ENCODE peak calls at places on chromosomes 11 and 22, in six cellular contexts. I, V, H, T, W and K are unnamed samples.

GRCh38 chr22:48677621-48678020 is 1150.1 kb downstream of the BRD1 start:
- DNase-seq in I (no peak), V (no peak), H (peak), T (no peak), W (no peak), K (no peak)

GRCh38 chr11:122690801-122691649 is 35.5 kb downstream of the UBASH3B start:
- DNase-seq in I (no peak), V (no peak), H (no peak), T (no peak), W (no peak), K (no peak)

GRCh38 chr11:61392991-61393595 is 706 bp downstream of the TMEM216 start:
- DNase-seq in I (peak), V (peak), H (no peak), T (peak), W (peak), K (peak)

GRCh38 chr11:114059278-114059983 is at the start of gene ZBTB16:
- DNase-seq in I (no peak), V (no peak), H (peak), T (no peak), W (no peak), K (no peak)

GRCh38 chr11:91248199-91248807 is 976.3 kb upstream of the FAT3 start:
- DNase-seq in I (peak), V (peak), H (no peak), T (peak), W (peak), K (no peak)

GRCh38 chr22:20084547-20085413 is 4.7 kb downstream of the DGCR8 start:
- DNase-seq in I (no peak), V (no peak), H (no peak), T (no peak), W (peak), K (no peak)

GRCh38 chr11:86208572-86208971 is 36.0 kb upstream of the EED start:
- DNase-seq in I (no peak), V (no peak), H (no peak), T (no peak), W (no peak), K (no peak)

GRCh38 chr11:117239295-117239694 is 6.8 kb downstream of the RNF214 start:
- DNase-seq in I (no peak), V (peak), H (no peak), T (peak), W (no peak), K (no peak)

GRCh38 chr11:59865031-59865430 is 1.3 kb downstream of the TCN1 start:
- DNase-seq in I (no peak), V (peak), H (no peak), T (no peak), W (no peak), K (no peak)

GRCh38 chr11:57277845-57278720 is 41.0 kb upstream of the APLNR start:
- DNase-seq in I (peak), V (peak), H (no peak), T (peak), W (peak), K (peak)

GRCh38 chr11:65644837-65645236 is 6.9 kb downstream of the SIPA1 start:
- DNase-seq in I (no peak), V (no peak), H (no peak), T (no peak), W (no peak), K (no peak)

GRCh38 chr22:42922374-42923177 is 65.5 kb upstream of the ARFGAP3 start:
- DNase-seq in I (peak), V (no peak), H (peak), T (no peak), W (no peak), K (no peak)

GRCh38 chr22:49658902-49659280 is 168.8 kb downstream of the BRD1 start:
- DNase-seq in I (no peak), V (no peak), H (no peak), T (no peak), W (no peak), K (no peak)

GRCh38 chr11:3195251-3196160 is 23.1 kb downstream of the MRGPRG start:
- DNase-seq in I (no peak), V (no peak), H (no peak), T (no peak), W (no peak), K (no peak)

GRCh38 chr11:91115116-91115515 is 892.3 kb upstream of the CHORDC1 start:
- DNase-seq in I (no peak), V (no peak), H (no peak), T (no peak), W (no peak), K (no peak)

GRCh38 chr22:46959369-46959768 is 196.9 kb downstream of the TBC1D22A start:
- DNase-seq in I (no peak), V (no peak), H (no peak), T (no peak), W (no peak), K (no peak)

GRCh38 chr11:46513934-46514342 is 79.9 kb downstream of the AMBRA1 start:
- DNase-seq in I (no peak), V (no peak), H (no peak), T (no peak), W (no peak), K (no peak)

GRCh38 chr11:441418-442274 is at the start of gene ANO9:
- DNase-seq in I (peak), V (peak), H (peak), T (no peak), W (peak), K (peak)

GRCh38 chr11:15114501-15115475 is at the start of gene INSC:
- DNase-seq in I (no peak), V (no peak), H (no peak), T (no peak), W (no peak), K (no peak)

GRCh38 chr11:2585566-2586090 is 114.2 kb downstream of the KCNQ1OT1 start:
- DNase-seq in I (no peak), V (no peak), H (peak), T (no peak), W (no peak), K (peak)

GRCh38 chr11:12803086-12803826 is 129.0 kb downstream of the TEAD1 start:
- DNase-seq in I (no peak), V (peak), H (no peak), T (no peak), W (no peak), K (no peak)

GRCh38 chr11:99822846-99823565 is 802.3 kb downstream of the CNTN5 start:
- DNase-seq in I (no peak), V (no peak), H (no peak), T (peak), W (no peak), K (no peak)

GRCh38 chr22:19852177-19852781 is 2.4 kb downstream of the GNB1L start:
- DNase-seq in I (no peak), V (no peak), H (no peak), T (no peak), W (no peak), K (no peak)

GRCh38 chr11:121318848-121319834 is 26.6 kb downstream of the SC5D start:
- DNase-seq in I (peak), V (peak), H (no peak), T (peak), W (peak), K (no peak)

DNA sequence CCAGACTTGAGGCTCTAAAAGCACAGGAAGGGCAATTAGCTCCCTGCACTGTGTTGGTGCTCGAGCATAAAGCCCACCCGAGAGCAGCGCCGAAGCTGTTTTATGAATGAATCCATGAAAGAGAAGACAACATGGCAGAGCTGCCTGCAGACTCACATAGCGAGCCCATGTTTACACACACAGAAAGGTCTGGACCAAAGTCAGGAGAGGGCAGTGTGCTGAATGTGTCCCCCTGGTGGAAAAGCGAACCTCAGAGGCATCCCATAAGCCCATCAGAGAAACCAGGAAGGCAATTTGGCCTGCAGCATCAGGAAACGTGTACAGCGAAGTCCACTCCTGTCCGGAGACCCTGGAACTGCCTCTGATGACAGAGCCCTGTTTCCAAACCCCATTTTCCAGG is 37.1 kb downstream of the CHRDL2 start:
- DNase-seq in I (no peak), V (no peak), H (no peak), T (no peak), W (peak), K (no peak)
- TF ChIP-seq CTCF in I (no peak), V (peak), H (peak), T (peak), W (peak), K (no peak)

DNA sequence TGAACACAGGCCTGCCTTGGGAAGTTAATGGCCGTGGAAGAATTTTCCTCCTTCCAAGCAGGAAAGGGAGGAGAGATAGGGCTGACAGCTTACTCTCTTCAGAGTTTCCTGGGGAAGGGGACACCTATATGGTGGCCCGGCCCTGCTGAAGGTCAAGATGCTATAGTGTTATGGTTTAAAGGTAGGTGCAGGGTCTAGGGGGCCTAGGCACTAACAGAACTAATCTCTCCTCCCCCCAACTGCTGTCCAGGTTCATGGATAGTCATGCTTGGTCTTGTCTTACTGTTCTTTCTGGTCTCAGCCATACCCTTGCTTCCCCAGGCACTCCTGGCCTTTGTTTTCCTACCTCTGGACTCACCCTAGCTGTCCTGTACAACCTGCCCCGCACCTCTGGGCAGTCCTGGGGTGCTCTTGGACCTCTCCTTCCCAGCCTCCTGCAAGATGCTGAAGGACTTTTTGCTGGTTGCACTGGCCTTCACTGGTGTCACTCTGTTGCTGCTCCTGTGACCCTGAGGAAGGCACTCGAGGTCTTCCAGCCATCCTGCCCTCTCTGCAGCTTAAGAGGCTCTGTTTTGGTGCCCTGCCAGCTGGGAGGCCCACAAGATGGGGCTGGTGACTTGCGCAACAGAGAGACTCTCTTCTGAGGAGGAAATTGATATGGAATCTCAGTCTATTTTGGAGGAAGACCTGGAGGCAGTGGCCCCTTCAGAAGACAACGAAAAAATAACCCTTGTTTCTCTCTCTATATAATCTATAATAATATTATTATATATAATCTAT is 17.9 kb downstream of the SEC14L3 start:
- DNase-seq in I (peak), V (no peak), H (no peak), T (peak), W (no peak), K (no peak)
- TF ChIP-seq CTCF in I (peak), V (no peak), H (peak), T (no peak), W (peak), K (no peak)

DNA sequence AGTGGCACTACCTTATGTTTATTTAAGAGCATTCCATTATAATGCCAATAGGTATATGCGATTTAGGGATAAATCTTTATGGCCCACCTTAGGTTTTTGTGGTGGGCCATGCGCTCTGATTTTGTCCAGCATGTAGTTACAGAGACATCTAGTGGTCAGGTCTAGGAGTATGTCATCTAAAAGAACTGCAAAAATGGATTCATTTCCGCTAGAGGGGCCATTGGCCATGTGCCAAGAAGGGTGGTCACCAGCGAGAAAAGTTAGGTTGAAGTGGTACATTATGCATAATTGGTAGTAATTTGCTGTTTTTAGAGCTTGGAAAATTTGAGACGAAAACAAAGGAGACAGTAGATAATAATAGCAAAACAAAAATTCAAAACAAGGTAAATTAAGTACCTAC is 27.7 kb downstream of the LRRC4C start:
- DNase-seq in I (peak), V (no peak), H (no peak), T (peak), W (peak), K (no peak)
- TF ChIP-seq CTCF in I (peak), V (peak), H (peak), T (no peak), W (peak), K (peak)

GRCh38 chr11:126210871-126211235 is 597 bp downstream of the RPUSD4 start:
- DNase-seq in I (no peak), V (no peak), H (no peak), T (no peak), W (no peak), K (no peak)
- TF ChIP-seq CTCF in I (no peak), V (no peak), H (no peak), T (no peak), W (no peak), K (no peak)

DNA sequence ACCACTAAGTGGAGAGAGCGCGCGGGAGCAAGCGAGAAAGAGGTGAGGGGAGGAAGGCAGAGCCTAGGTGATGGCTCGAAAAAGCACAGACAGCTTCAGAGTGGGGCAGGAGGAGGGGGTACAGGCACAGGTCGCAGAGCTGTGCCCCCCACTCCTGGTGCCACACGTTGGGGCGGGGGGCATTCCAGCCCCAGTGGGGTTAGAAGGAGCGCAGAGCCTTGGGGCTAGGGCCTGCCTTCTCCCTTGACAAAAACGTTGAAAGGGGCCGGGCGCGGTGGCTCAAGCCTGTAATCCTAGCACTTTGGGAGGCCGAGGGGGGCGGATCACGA is 41.6 kb upstream of the ISX start:
- DNase-seq in I (no peak), V (no peak), H (no peak), T (no peak), W (no peak), K (no peak)
- TF ChIP-seq CTCF in I (no peak), V (no peak), H (peak), T (no peak), W (no peak), K (no peak)